ENCODE peak calls at places on chromosomes 2 and 18, in ten cellular contexts. T is hypothalamus; K is SW480; R is GM03348; Q is A549; D is substantia nigra; N is left lobe of liver; A is activated CD4-positive, alpha-beta memory T cell treated with anti-CD3 and anti-CD28 coated beads, Interleukin-2, amount 10 ng/mL, durations not matched to agents 7 days and 5 days; B is nephron progenitor cell; J is heart left ventricle. X is an unnamed sample.

GRCh38 chr2:50724837-50725236 is 307.1 kb downstream of the NRXN1 start:
- DNase-seq in T (no peak), K (no peak), R (no peak), Q (no peak), D (no peak), N (no peak), A (no peak), B (no peak), J (no peak), X (no peak)

GRCh38 chr2:23418490-23418911 is 33.5 kb downstream of the KLHL29 start:
- DNase-seq in T (no peak), K (no peak), R (peak), Q (no peak), D (no peak), N (no peak), A (no peak), B (no peak), J (no peak), X (no peak)

GRCh38 chr18:37637451-37637850 is 71.9 kb upstream of the CELF4 start:
- DNase-seq in T (no peak), K (no peak), R (no peak), Q (no peak), D (no peak), N (no peak), A (no peak), B (no peak), J (no peak), X (no peak)

GRCh38 chr2:197248623-197249022 is 62.0 kb downstream of the ANKRD44 start:
- DNase-seq in T (peak), K (no peak), R (peak), Q (no peak), D (no peak), N (no peak), A (no peak), B (no peak), J (no peak), X (no peak)

GRCh38 chr18:46226461-46226860 is 122.3 kb downstream of the HAUS1 start:
- DNase-seq in T (no peak), K (no peak), R (peak), Q (no peak), D (no peak), N (no peak), A (no peak), B (no peak), J (no peak), X (no peak)

GRCh38 chr2:173741715-173742114 is 223.5 kb downstream of the SP3 start:
- DNase-seq in T (no peak), K (no peak), R (no peak), Q (no peak), D (no peak), N (no peak), A (no peak), B (no peak), J (no peak), X (peak)

GRCh38 chr2:58644992-58645391 is 403.9 kb upstream of the FANCL start:
- DNase-seq in T (no peak), K (no peak), R (no peak), Q (no peak), D (no peak), N (no peak), A (no peak), B (no peak), J (no peak), X (peak)

GRCh38 chr2:241323777-241324176 is 8.1 kb downstream of the SEPTIN2 start:
- DNase-seq in T (no peak), K (no peak), R (no peak), Q (no peak), D (no peak), N (no peak), A (no peak), B (no peak), J (no peak), X (no peak)

GRCh38 chr2:85434677-85435076 is 16.2 kb downstream of the SH2D6 start:
- DNase-seq in T (no peak), K (no peak), R (no peak), Q (no peak), D (no peak), N (no peak), A (no peak), B (no peak), J (peak), X (no peak)

GRCh38 chr2:228777855-228778355 is 493.2 kb downstream of the PID1 start:
- DNase-seq in T (no peak), K (no peak), R (no peak), Q (no peak), D (no peak), N (no peak), A (no peak), B (no peak), J (no peak), X (no peak)

GRCh38 chr2:20212459-20212870 is 12.5 kb downstream of the SDC1 start:
- DNase-seq in T (no peak), K (no peak), R (no peak), Q (no peak), D (no peak), N (no peak), A (no peak), B (peak), J (no peak), X (no peak)

X was measured in DMS53.